ENCODE peak calls at places on chromosomes 12 and 14, in eight cellular contexts. A is NCI-H1105 treated with DMSO at 0.1 percent for 48 hours; X is sciatic nerve; E is hepatic stellate cell; N is LoVo; Z is MCF 10A; G is stimulated activated CD4-positive, alpha-beta T cell treated with anti-CD3 and anti-CD28 coated beads, Interleukin-2, amount 100 ng/mL, for 24 hours; D is activated CD8-positive, alpha-beta memory T cell treated with anti-CD3 and anti-CD28 coated beads, Interleukin-2, amount 50 U/mL, for 4 hours. V is an unnamed sample.
A peak's percentile ranks its signal among the peaks of the same experiment; 100 is the strongest.

GRCh38 chr12:132633398-132633797 is 14.8 kb downstream of the P2RX2 start:
- DNase-seq in A (no peak), X (no peak), E (no peak), N (no peak), Z (no peak), G (no peak), D (no peak), V (no peak)

GRCh38 chr12:122062832-122063690 is 15.5 kb upstream of the MLXIP start:
- DNase-seq in A (no peak), X (peak; percentile 72), E (peak; percentile 80), N (peak; percentile 74), Z (peak; percentile 60), G (no peak), D (no peak), V (no peak)

GRCh38 chr12:46407360-46407759 is 34.8 kb upstream of the SLC38A2 start:
- DNase-seq in A (no peak), X (no peak), E (no peak), N (no peak), Z (no peak), G (no peak), D (no peak), V (no peak)

GRCh38 chr12:32444895-32445294 is 45.5 kb downstream of the FGD4 start:
- DNase-seq in A (peak; percentile 13), X (no peak), E (no peak), N (peak; percentile 96), Z (peak; percentile 97), G (no peak), D (no peak), V (no peak)

GRCh38 chr12:89840162-89840922 is 131.7 kb upstream of the ATP2B1 start:
- DNase-seq in A (no peak), X (no peak), E (no peak), N (no peak), Z (no peak), G (no peak), D (no peak), V (no peak)

GRCh38 chr14:33839193-33840076 is 111.4 kb downstream of the EGLN3 start:
- DNase-seq in A (peak; percentile 69), X (peak; percentile 69), E (peak; percentile 45), N (peak; percentile 52), Z (peak; percentile 56), G (peak; percentile 55), D (peak; percentile 47), V (no peak)

GRCh38 chr12:24661657-24662096 is 287.2 kb downstream of the BCAT1 start:
- DNase-seq in A (no peak), X (peak; percentile 70), E (no peak), N (no peak), Z (peak; percentile 94), G (no peak), D (no peak), V (peak; percentile 85)

GRCh38 chr14:74242055-74243042 is 3.1 kb downstream of the VSX2 start:
- DNase-seq in A (no peak), X (no peak), E (no peak), N (no peak), Z (no peak), G (no peak), D (no peak), V (no peak)

GRCh38 chr14:58780595-58780994 is 142.8 kb downstream of the DACT1 start:
- DNase-seq in A (no peak), X (no peak), E (no peak), N (no peak), Z (no peak), G (no peak), D (no peak), V (no peak)

GRCh38 chr14:53306267-53306721 is 153.2 kb upstream of the DDHD1 start:
- DNase-seq in A (peak; percentile 74), X (peak; percentile 76), E (peak; percentile 40), N (peak; percentile 53), Z (peak; percentile 66), G (peak; percentile 55), D (peak; percentile 29), V (peak; percentile 65)

GRCh38 chr12:120468846-120469449 is 600 bp downstream of the SRSF9 start:
- DNase-seq in A (no peak), X (peak; percentile 68), E (peak; percentile 35), N (no peak), Z (peak; percentile 5), G (peak; percentile 52), D (peak; percentile 64), V (peak; percentile 74)

GRCh38 chr14:72753879-72754400 is 140.0 kb downstream of the DPF3 start:
- DNase-seq in A (no peak), X (no peak), E (no peak), N (no peak), Z (no peak), G (no peak), D (no peak), V (no peak)